ENCODE peak calls at places on chromosome 13, in seven cellular contexts. X is stimulated activated CD8-positive, alpha-beta memory T cell treated with anti-CD3 and anti-CD28 coated beads, Interleukin-2, amount 100 ng/mL, for 1 hour; M is T-cell; Q is RWPE1; W is activated CD4-positive, alpha-beta T cell treated with anti-CD3 and anti-CD28 coated beads, Interleukin-2, amount 50 U/mL, for 1 hour; C is NCI-H345; S is omental fat pad. K is an unnamed sample.

GRCh38 chr13:96089749-96090239 is at the start of gene HS6ST3:
- DNase-seq in S (no peak), M (no peak), C (peak), W (no peak), Q (peak), X (no peak), K (peak)

GRCh38 chr13:85419611-85420010 is 379.6 kb downstream of the SLITRK6 start:
- DNase-seq in C (no peak), Q (peak), W (no peak), M (no peak), S (no peak), X (no peak), K (no peak)

GRCh38 chr13:19093437-19093836 is 88.2 kb downstream of the TUBA3C start:
- DNase-seq in Q (no peak), S (no peak), C (no peak), W (no peak), X (no peak), M (no peak), K (no peak)

GRCh38 chr13:84137292-84137691 is 255.0 kb upstream of the SLITRK1 start:
- DNase-seq in Q (no peak), X (no peak), S (no peak), W (peak), M (peak), C (no peak), K (no peak)

GRCh38 chr13:49319555-49320350 is 72.0 kb downstream of the CDADC1 start:
- DNase-seq in C (no peak), S (no peak), X (no peak), M (no peak), W (no peak), Q (no peak), K (no peak)

GRCh38 chr13:76086729-76087128 is 450.6 kb downstream of the LMO7 start:
- DNase-seq in S (no peak), C (no peak), Q (no peak), M (no peak), X (no peak), W (no peak), K (no peak)

GRCh38 chr13:93462151-93462550 is 235.5 kb downstream of the GPC6 start:
- DNase-seq in C (no peak), Q (no peak), X (no peak), S (no peak), M (no peak), W (no peak), K (no peak)

GRCh38 chr13:47555235-47555634 is 445.8 kb downstream of the SUCLA2 start:
- DNase-seq in W (no peak), M (no peak), C (no peak), S (no peak), X (no peak), Q (peak), K (no peak)

GRCh38 chr13:46339035-46339666 is 47.9 kb downstream of the RUBCNL start:
- DNase-seq in S (no peak), W (no peak), C (no peak), Q (no peak), M (no peak), X (no peak), K (no peak)

GRCh38 chr13:39784347-39784746 is 128.9 kb downstream of the COG6 start:
- DNase-seq in X (no peak), M (no peak), W (no peak), C (no peak), Q (no peak), S (no peak), K (no peak)

GRCh38 chr13:34025746-34026145 is 207.8 kb downstream of the RFC3 start:
- DNase-seq in C (no peak), S (no peak), Q (peak), X (no peak), W (no peak), M (no peak), K (no peak)

GRCh38 chr13:79056706-79057105 is 349.3 kb downstream of the RBM26 start:
- DNase-seq in Q (no peak), X (no peak), S (no peak), W (no peak), C (no peak), M (no peak), K (no peak)

GRCh38 chr13:21800847-21801616 is 130.2 kb downstream of the FGF9 start:
- DNase-seq in C (no peak), Q (peak), S (no peak), X (no peak), W (no peak), M (no peak), K (no peak)

GRCh38 chr13:41568990-41569387 is 111.6 kb downstream of the RGCC start:
- DNase-seq in X (no peak), M (no peak), S (no peak), C (no peak), W (no peak), Q (no peak), K (no peak)

GRCh38 chr13:93963266-93964131 is 516.0 kb downstream of the DCT start:
- DNase-seq in M (no peak), Q (no peak), X (no peak), C (peak), W (no peak), S (no peak), K (no peak)

GRCh38 chr13:99231726-99232125 is 26.5 kb downstream of the GPR18 start:
- DNase-seq in W (no peak), S (no peak), X (no peak), M (no peak), C (no peak), Q (no peak), K (no peak)

GRCh38 chr13:73870970-73871935 is 263.0 kb downstream of the KLF12 start:
- DNase-seq in Q (no peak), W (no peak), M (peak), C (no peak), X (no peak), S (no peak), K (no peak)